ENCODE peak calls at places on chromosomes 5 and 9, in nine cellular contexts. K is Caco-2; S is tibial artery; D is GM23248; V is cardiac muscle cell; M is CD8-positive, alpha-beta T cell; Q is fibroblast of pulmonary artery; R is suprapubic skin; N is A549. F is an unnamed sample.

GRCh38 chr5:157748740-157749461 is 5.4 kb downstream of the LSM11 start:
- DNase-seq in D (peak), K (no peak), V (peak), M (no peak), R (no peak), S (no peak), N (peak), Q (peak), F (no peak)

GRCh38 chr5:134184155-134185135 is 7.7 kb upstream of the SKP1 start:
- DNase-seq in Q (peak), V (peak), K (peak), R (peak), S (peak), N (peak), D (peak), M (peak), F (peak)

GRCh38 chr5:141882594-141883183 is 4.5 kb upstream of the PCDH1 start:
- DNase-seq in S (no peak), K (no peak), D (no peak), R (no peak), Q (no peak), M (no peak), N (no peak), V (no peak), F (no peak)

GRCh38 chr5:132688536-132689409 is 15.0 kb downstream of the IL4 start:
- DNase-seq in R (no peak), D (peak), N (no peak), K (no peak), V (peak), S (no peak), Q (peak), M (no peak), F (no peak)

GRCh38 chr9:21836437-21837161 is 34.2 kb downstream of the MTAP start:
- DNase-seq in N (no peak), Q (peak), D (peak), K (no peak), R (no peak), V (peak), S (no peak), M (no peak), F (no peak)

GRCh38 chr5:54570923-54571322 is 53.4 kb downstream of the SNX18 start:
- DNase-seq in D (peak), S (peak), V (peak), R (no peak), M (no peak), Q (peak), N (no peak), K (no peak), F (no peak)

GRCh38 chr5:171720086-171720485 is 65.5 kb upstream of the SMIM23 start:
- DNase-seq in Q (no peak), S (no peak), V (no peak), D (no peak), N (no peak), M (no peak), K (no peak), R (no peak), F (no peak)

GRCh38 chr5:151020304-151021031 is at the start of gene GPX3:
- DNase-seq in V (peak), R (peak), M (peak), N (peak), D (peak), K (peak), S (peak), Q (peak), F (no peak)

GRCh38 chr9:70480405-70480980 is 66.0 kb upstream of the KLF9 start:
- DNase-seq in V (peak), N (no peak), K (no peak), M (no peak), Q (peak), S (peak), R (peak), D (peak), F (no peak)

GRCh38 chr9:75087279-75087823 is 604 bp downstream of the NMRK1 start:
- DNase-seq in R (no peak), S (no peak), K (no peak), Q (peak), M (no peak), D (peak), N (peak), V (peak), F (peak)

GRCh38 chr5:10288600-10289213 is 19.0 kb downstream of the CMBL start:
- DNase-seq in D (no peak), N (no peak), V (no peak), Q (no peak), M (no peak), K (no peak), R (peak), S (no peak), F (no peak)

GRCh38 chr5:135950611-135951010 is 4.2 kb downstream of the LECT2 start:
- DNase-seq in M (no peak), V (no peak), K (no peak), D (peak), N (no peak), Q (no peak), S (no peak), R (no peak), F (no peak)

GRCh38 chr5:134000116-134000515 is 4.7 kb downstream of the VDAC1 start:
- DNase-seq in S (no peak), D (no peak), Q (no peak), K (no peak), R (no peak), N (no peak), M (no peak), V (peak), F (no peak)

GRCh38 chr5:111676496-111676895 is 80.5 kb downstream of the NREP start:
- DNase-seq in N (no peak), V (no peak), R (no peak), Q (peak), K (no peak), M (no peak), S (no peak), D (peak), F (no peak)

GRCh38 chr5:115815693-115816225 is 700 bp downstream of the CDO1 start:
- DNase-seq in D (peak), M (no peak), V (peak), N (no peak), K (no peak), Q (no peak), S (peak), R (no peak), F (no peak)

GRCh38 chr9:93033541-93033940 is 25.0 kb upstream of the SUSD3 start:
- DNase-seq in K (no peak), D (no peak), M (no peak), V (peak), R (no peak), S (no peak), N (no peak), Q (no peak), F (no peak)

GRCh38 chr5:138639326-138639725 is 64.1 kb upstream of the HSPA9 start:
- DNase-seq in K (no peak), V (no peak), R (no peak), D (no peak), M (no peak), Q (no peak), S (no peak), N (no peak), F (no peak)

GRCh38 chr9:111891910-111892499 is 4.6 kb upstream of the UGCG start:
- DNase-seq in K (no peak), M (no peak), V (no peak), Q (no peak), N (peak), R (no peak), D (no peak), S (no peak), F (no peak)

GRCh38 chr5:88833371-88834107 is 49.4 kb downstream of the MEF2C start:
- DNase-seq in R (peak), N (no peak), V (peak), Q (peak), M (no peak), S (peak), K (no peak), D (peak), F (no peak)

GRCh38 chr5:68369436-68370125 is 154.0 kb downstream of the PIK3R1 start:
- DNase-seq in S (no peak), D (no peak), M (no peak), V (no peak), K (no peak), N (no peak), R (no peak), Q (no peak), F (peak)

GRCh38 chr5:131042021-131042789 is 122.9 kb downstream of the HINT1 start:
- DNase-seq in Q (no peak), N (no peak), V (no peak), K (no peak), D (no peak), M (no peak), R (no peak), S (no peak), F (no peak)

GRCh38 chr9:80649001-80649420 is 1040.3 kb downstream of the TLE1 start:
- DNase-seq in M (no peak), V (peak), D (peak), K (no peak), Q (peak), N (no peak), S (peak), R (no peak), F (no peak)

GRCh38 chr9:86941196-86941595 is 6.1 kb downstream of the GAS1 start:
- DNase-seq in Q (no peak), S (no peak), K (no peak), R (no peak), N (no peak), D (no peak), V (no peak), M (no peak), F (no peak)

GRCh38 chr9:86944974-86945867 is 2.1 kb downstream of the GAS1 start:
- DNase-seq in N (no peak), R (no peak), K (peak), V (peak), S (no peak), D (peak), M (no peak), Q (peak), F (no peak)

GRCh38 chr9:86942352-86943222 is 4.7 kb downstream of the GAS1 start:
- DNase-seq in Q (no peak), R (no peak), N (no peak), D (no peak), V (no peak), S (no peak), M (no peak), K (no peak), F (no peak)

GRCh38 chr9:86943871-86944240 is 3.5 kb downstream of the GAS1 start:
- DNase-seq in S (no peak), N (no peak), V (no peak), R (no peak), K (no peak), Q (no peak), D (no peak), M (no peak), F (no peak)

GRCh38 chr9:86943223-86943870 is 4.0 kb downstream of the GAS1 start:
- DNase-seq in M (no peak), N (peak), V (peak), R (no peak), S (peak), K (no peak), Q (peak), D (peak), F (no peak)
- H3K4me3 ChIP-seq in M (no peak), N (no peak), V (no peak), R (peak), S (no peak), K (no peak), Q (peak), D (peak), F (no peak)

GRCh38 chr5:96922452-96923244 is 13.2 kb upstream of the LNPEP start:
- DNase-seq in N (no peak), S (no peak), V (no peak), K (no peak), M (no peak), R (no peak), D (no peak), Q (no peak), F (no peak)

GRCh38 chr5:96919754-96920197 is 16.1 kb upstream of the LNPEP start:
- DNase-seq in M (no peak), D (no peak), N (no peak), Q (no peak), S (no peak), R (no peak), V (no peak), K (no peak), F (no peak)

GRCh38 chr5:96924016-96924443 is 11.8 kb upstream of the LNPEP start:
- DNase-seq in R (no peak), D (no peak), N (no peak), M (peak), S (no peak), Q (no peak), V (no peak), K (no peak), F (no peak)

GRCh38 chr5:96926275-96926674 is 9.6 kb upstream of the LNPEP start:
- DNase-seq in D (no peak), R (no peak), S (no peak), M (no peak), K (no peak), V (no peak), Q (no peak), N (no peak), F (no peak)

GRCh38 chr5:96920956-96921355 is 14.9 kb upstream of the LNPEP start:
- DNase-seq in V (no peak), M (no peak), D (no peak), R (no peak), S (no peak), N (no peak), Q (no peak), K (no peak), F (no peak)
- H3K4me3 ChIP-seq in V (no peak), M (no peak), D (no peak), R (no peak), S (no peak), N (no peak), Q (no peak), K (no peak), F (no peak)

GRCh38 chr9:37300620-37301368 is 121.7 kb upstream of the GRHPR start:
- DNase-seq in S (no peak), Q (peak), D (peak), M (no peak), K (no peak), V (peak), R (no peak), N (no peak), F (no peak)
- H3K4me3 ChIP-seq in S (no peak), Q (no peak), D (no peak), M (no peak), K (no peak), V (no peak), R (no peak), N (no peak), F (no peak)

DNA sequence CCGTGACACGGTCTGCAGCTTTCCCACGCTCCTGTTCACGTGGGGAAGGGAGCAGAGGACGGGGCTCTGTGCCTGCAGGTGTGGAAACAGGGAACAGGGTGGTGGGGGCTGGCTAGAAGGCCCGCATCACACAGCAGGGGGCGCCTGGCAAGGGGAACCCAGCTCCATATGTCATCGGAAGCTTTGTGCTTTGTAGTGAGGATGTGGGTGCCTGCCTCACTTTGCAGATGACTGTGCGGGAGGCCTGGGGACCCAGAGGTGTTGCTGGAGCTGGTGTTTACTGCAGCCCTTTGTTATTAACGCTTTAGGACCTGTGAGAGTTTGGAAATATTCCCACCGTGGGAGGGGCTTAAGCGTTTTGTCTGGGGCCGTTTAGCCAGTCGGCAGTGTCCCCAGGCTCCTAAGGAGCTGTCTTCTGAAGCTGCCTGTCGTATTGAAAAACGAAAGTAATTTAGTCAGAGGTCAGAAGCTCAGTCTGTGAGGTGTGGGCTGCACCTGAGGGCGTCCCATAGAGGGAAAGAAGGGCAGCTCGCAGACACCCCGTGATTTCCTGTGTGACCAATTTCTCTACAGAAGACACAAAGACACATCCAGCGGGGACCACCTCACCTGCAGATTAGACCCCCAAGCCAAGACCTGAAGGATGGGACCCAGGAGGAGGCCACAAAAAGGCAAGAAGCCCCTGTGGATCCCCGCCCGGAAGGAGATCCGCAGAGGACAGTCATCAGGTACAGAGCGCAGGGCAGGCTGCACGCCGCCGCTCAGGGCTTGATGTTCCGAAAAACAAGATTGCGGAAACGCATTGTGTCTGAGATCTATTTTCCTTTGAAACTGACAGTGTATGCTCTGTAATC is 9.1 kb downstream of the MAN1B1 start:
- DNase-seq in V (no peak), R (no peak), N (no peak), D (no peak), M (peak), Q (no peak), S (no peak), K (no peak), F (peak)
- H3K4me3 ChIP-seq in V (no peak), R (no peak), N (no peak), D (no peak), M (peak), Q (no peak), S (no peak), K (no peak), F (peak)

DNA sequence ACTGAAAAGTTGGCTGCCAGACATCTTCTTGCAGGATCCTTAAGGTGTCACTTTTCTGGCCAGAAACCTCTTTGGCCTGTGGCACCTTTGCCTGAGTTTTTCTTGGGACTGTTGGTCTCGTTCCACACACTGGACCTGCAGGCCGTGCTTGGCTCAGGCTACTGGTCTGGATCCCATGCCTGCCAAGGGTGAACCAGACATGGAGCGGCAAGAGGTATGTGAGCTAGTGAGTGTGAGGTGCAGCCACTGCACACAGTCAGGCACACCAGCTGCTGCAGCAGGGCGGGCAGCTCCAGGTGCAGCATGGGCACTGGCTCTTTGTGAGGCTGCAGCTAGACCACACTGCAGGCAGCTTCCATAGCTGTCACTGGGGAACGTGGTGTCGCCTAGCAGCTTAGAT is 47.9 kb downstream of the NDUFAF2 start:
- DNase-seq in V (no peak), D (no peak), Q (no peak), K (no peak), S (no peak), N (no peak), R (no peak), M (no peak), F (no peak)
- H3K4me3 ChIP-seq in V (no peak), D (no peak), Q (no peak), K (no peak), S (no peak), N (no peak), R (no peak), M (no peak), F (no peak)

DNA sequence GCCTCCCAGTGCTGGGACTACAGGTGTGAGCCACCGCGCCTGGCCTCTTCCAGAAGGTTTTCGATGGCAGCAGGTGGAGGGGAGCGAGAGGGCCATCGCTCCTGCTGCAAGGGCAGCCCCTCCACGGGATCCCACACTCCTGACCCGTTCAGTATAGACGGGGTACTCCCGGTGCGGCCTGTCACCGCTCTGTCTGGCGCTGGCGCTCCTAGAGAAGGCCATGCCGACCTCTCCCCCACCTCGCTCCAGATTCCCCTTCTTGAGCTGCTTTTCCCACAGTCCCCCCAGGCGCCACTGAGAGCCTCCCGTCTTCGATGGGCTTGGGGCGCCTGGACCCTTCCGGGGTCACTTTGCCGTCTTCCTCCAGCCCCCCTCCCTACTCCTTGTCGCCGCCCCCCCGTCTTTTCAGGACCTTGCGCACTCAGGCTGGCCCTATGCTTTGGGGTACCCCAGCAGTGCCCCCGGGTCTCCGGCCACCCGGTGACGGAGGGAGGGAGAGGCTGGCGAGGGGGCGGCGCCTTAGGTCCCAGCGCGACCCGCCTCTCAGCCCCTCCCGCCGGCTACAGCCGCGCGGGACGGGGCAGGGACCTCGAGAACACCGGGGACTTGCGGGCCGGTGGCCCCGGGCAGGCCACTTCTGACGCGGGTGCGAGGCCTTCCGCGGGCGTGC is 4.2 kb upstream of the SQSTM1 start:
- DNase-seq in M (no peak), N (no peak), Q (no peak), S (no peak), D (peak), K (no peak), V (no peak), R (peak), F (no peak)
- H3K4me3 ChIP-seq in M (no peak), N (no peak), Q (peak), S (peak), D (peak), K (no peak), V (peak), R (peak), F (no peak)

DNA sequence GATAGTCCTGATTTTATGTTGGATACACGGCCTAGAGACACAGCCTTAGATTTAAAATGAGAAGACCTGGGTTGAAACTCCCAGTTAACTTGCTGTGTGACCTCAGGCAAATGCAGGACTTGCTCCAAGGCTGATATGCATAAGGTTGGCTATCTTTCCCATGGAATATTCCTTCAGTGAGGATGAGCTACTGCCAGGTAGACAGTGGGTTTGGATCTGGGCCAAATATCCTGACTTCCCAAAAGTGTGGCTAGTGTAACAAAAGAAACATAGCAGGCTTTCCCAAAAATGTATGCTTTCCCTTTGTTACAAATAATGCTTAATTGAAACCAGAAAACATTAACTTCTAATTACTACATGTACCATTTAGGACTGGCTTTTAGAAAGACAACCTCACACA is 697 bp upstream of the XPA start:
- DNase-seq in D (no peak), S (no peak), K (no peak), N (no peak), R (no peak), V (no peak), Q (no peak), M (no peak), F (no peak)
- H3K4me3 ChIP-seq in D (peak), S (no peak), K (peak), N (peak), R (peak), V (no peak), Q (no peak), M (peak), F (peak)

GRCh38 chr5:14144586-14145355 is 1.6 kb downstream of the TRIO start:
- DNase-seq in N (peak), S (peak), K (peak), D (peak), M (peak), V (peak), R (peak), Q (peak), F (peak)
- H3K4me3 ChIP-seq in N (peak), S (peak), K (peak), D (peak), M (peak), V (peak), R (peak), Q (peak), F (peak)